ENCODE peak calls at places on chromosomes 4 and X, in ten cellular contexts. Z, M, J, W, H, G, E, F, D and R are unnamed samples.

GRCh38 chr4:38166082-38166481 is 205.9 kb downstream of the PTTG2 start:
- DNase-seq in Z (no peak), M (peak), W (no peak), H (no peak), D (no peak), J (no peak), E (no peak), G (no peak), F (no peak), R (no peak)

GRCh38 chrX:94600077-94600476 is 926.1 kb downstream of the FAM133A start:
- DNase-seq in W (no peak), E (no peak), Z (no peak), F (no peak), D (peak), J (no peak), H (no peak), G (no peak), M (no peak), R (no peak)

GRCh38 chr4:148405161-148405893 is 36.9 kb downstream of the NR3C2 start:
- DNase-seq in E (no peak), F (no peak), W (no peak), H (no peak), M (no peak), J (no peak), D (no peak), G (no peak), Z (no peak), R (no peak)

GRCh38 chr4:141449927-141450326 is 186.5 kb upstream of the IL15 start:
- DNase-seq in H (no peak), G (no peak), F (no peak), J (no peak), M (no peak), W (no peak), Z (no peak), E (no peak), D (no peak), R (no peak)

GRCh38 chrX:45172890-45173289 is 27.8 kb downstream of the DIPK2B start:
- DNase-seq in F (no peak), H (no peak), Z (no peak), M (no peak), D (no peak), J (peak), W (no peak), E (no peak), G (no peak), R (no peak)

GRCh38 chr4:106587558-106587957 is 219.0 kb upstream of the GIMD1 start:
- DNase-seq in W (no peak), F (no peak), E (no peak), H (no peak), Z (no peak), D (no peak), J (peak), G (no peak), M (no peak), R (no peak)

GRCh38 chr4:167918077-167918476 is 174.3 kb upstream of the ANXA10 start:
- DNase-seq in F (no peak), M (no peak), W (no peak), D (no peak), G (no peak), J (no peak), Z (no peak), E (no peak), H (no peak), R (no peak)

GRCh38 chr4:183099537-183100297 is 660 bp downstream of the WWC2 start:
- DNase-seq in M (no peak), F (peak), E (no peak), J (peak), G (no peak), H (peak), W (peak), D (no peak), Z (peak), R (no peak)

GRCh38 chrX:100944601-100945000 is 15.9 kb upstream of the XKRX start:
- DNase-seq in J (no peak), W (no peak), F (no peak), D (no peak), M (no peak), E (no peak), H (no peak), G (no peak), Z (no peak), R (no peak)

GRCh38 chr4:22712541-22712940 is 19.8 kb downstream of the GBA3 start:
- DNase-seq in Z (no peak), J (no peak), D (no peak), H (no peak), G (no peak), F (no peak), M (no peak), W (no peak), E (no peak), R (no peak)

GRCh38 chr4:2284934-2285664 is 23.2 kb upstream of the MXD4 start:
- DNase-seq in G (no peak), F (no peak), J (no peak), M (no peak), H (no peak), D (no peak), E (no peak), Z (no peak), W (peak), R (no peak)

GRCh38 chrX:33906971-33907370 is 225.1 kb downstream of the FAM47A start:
- DNase-seq in M (no peak), D (no peak), Z (no peak), W (no peak), G (no peak), H (no peak), E (no peak), F (no peak), J (no peak), R (no peak)

GRCh38 chrX:52271212-52271611 is 86.5 kb downstream of the MAGED4 start:
- DNase-seq in H (no peak), J (peak), F (peak), Z (peak), G (no peak), M (no peak), E (no peak), D (no peak), W (no peak), R (peak)

GRCh38 chr4:123200417-123200945 is 196.1 kb upstream of the SPRY1 start:
- DNase-seq in M (no peak), J (no peak), H (no peak), E (no peak), D (no peak), Z (no peak), W (no peak), G (no peak), F (no peak), R (no peak)

GRCh38 chr4:15400911-15401671 is 26.7 kb upstream of the C1QTNF7 start:
- DNase-seq in M (peak), H (peak), D (no peak), Z (no peak), E (no peak), J (peak), G (no peak), W (peak), F (peak), R (peak)

GRCh38 chrX:50941638-50942037 is 31.1 kb downstream of the BMP15 start:
- DNase-seq in H (no peak), Z (no peak), E (no peak), J (no peak), D (no peak), G (no peak), F (no peak), M (no peak), W (no peak), R (no peak)

GRCh38 chrX:49915352-49916222 is 6.8 kb upstream of the CLCN5 start:
- DNase-seq in E (no peak), G (peak), H (peak), J (peak), W (no peak), D (peak), Z (peak), M (peak), F (peak), R (peak)

GRCh38 chrX:118644378-118644777 is 83.0 kb upstream of the IL13RA1 start:
- DNase-seq in J (peak), M (no peak), D (peak), W (no peak), G (peak), H (no peak), Z (no peak), E (no peak), F (no peak), R (no peak)

GRCh38 chr4:94934864-94935263 is 177.1 kb downstream of the BMPR1B start:
- DNase-seq in D (no peak), H (no peak), J (no peak), E (no peak), W (no peak), Z (no peak), F (no peak), M (no peak), G (no peak), R (no peak)

GRCh38 chrX:99413317-99413716 is 996.8 kb downstream of the PCDH19 start:
- DNase-seq in E (no peak), H (no peak), J (no peak), W (no peak), D (no peak), Z (no peak), F (no peak), M (no peak), G (no peak), R (no peak)

GRCh38 chr4:146247356-146247755 is 33.0 kb downstream of the REELD1 start:
- DNase-seq in G (no peak), Z (no peak), E (no peak), W (no peak), M (no peak), H (no peak), F (no peak), D (no peak), J (no peak), R (no peak)

GRCh38 chr4:28686618-28687017 is 1826.0 kb downstream of the STIM2 start:
- DNase-seq in D (peak), E (no peak), W (no peak), H (peak), G (no peak), F (no peak), Z (peak), M (no peak), J (peak), R (peak)

GRCh38 chrX:126819429-126819828 is at the start of gene PRR32:
- DNase-seq in M (no peak), F (no peak), D (no peak), J (no peak), W (no peak), H (no peak), Z (no peak), G (no peak), E (no peak), R (no peak)

GRCh38 chrX:3094261-3094660 is 53.0 kb downstream of the ARSF start:
- DNase-seq in M (no peak), J (no peak), Z (no peak), G (no peak), E (no peak), W (no peak), H (no peak), D (no peak), F (no peak), R (no peak)

GRCh38 chr4:82797048-82797590 is 1.5 kb downstream of the SCD5 start:
- DNase-seq in J (no peak), H (peak), G (no peak), F (no peak), D (no peak), W (no peak), M (no peak), E (no peak), Z (no peak), R (no peak)

GRCh38 chrX:148811236-148811635 is 310.8 kb downstream of the AFF2 start:
- DNase-seq in H (no peak), M (no peak), E (no peak), Z (no peak), J (no peak), D (no peak), G (no peak), F (no peak), W (no peak), R (no peak)

GRCh38 chr4:76782837-76783236 is 115.1 kb downstream of the SOWAHB start:
- DNase-seq in M (no peak), J (peak), H (no peak), F (no peak), E (no peak), D (no peak), W (no peak), G (no peak), Z (no peak), R (no peak)